ENCODE peak calls at places on chromosomes 12 and 14, in four cellular contexts. S, P, Y and L are unnamed samples.

GRCh38 chr14:96920023-96920422 is 122.8 kb downstream of the VRK1 start:
- DNase-seq in S (no peak), P (no peak), Y (no peak), L (no peak)

GRCh38 chr12:79302171-79302841 is 388.5 kb downstream of the PAWR start:
- DNase-seq in S (no peak), P (no peak), Y (no peak), L (no peak)

GRCh38 chr12:24776856-24777255 is 172.0 kb downstream of the BCAT1 start:
- DNase-seq in S (no peak), P (no peak), Y (no peak), L (no peak)

GRCh38 chr14:23447634-23448353 is 12.3 kb upstream of the MYH7 start:
- DNase-seq in S (no peak), P (no peak), Y (peak), L (no peak)

GRCh38 chr14:75794615-75795038 is 133.6 kb downstream of the TTLL5 start:
- DNase-seq in S (no peak), P (no peak), Y (peak), L (no peak)

GRCh38 chr12:93163260-93164036 is 214.3 kb upstream of the NUDT4 start:
- DNase-seq in S (no peak), P (no peak), Y (no peak), L (no peak)

GRCh38 chr14:51554953-51555352 is 96.8 kb upstream of the FRMD6 start:
- DNase-seq in S (no peak), P (no peak), Y (no peak), L (no peak)

GRCh38 chr14:103520657-103521437 is 1.8 kb downstream of the CKB start:
- DNase-seq in S (peak), P (peak), Y (no peak), L (peak)

GRCh38 chr14:33404054-33404453 is 465.4 kb downstream of the NPAS3 start:
- DNase-seq in S (no peak), P (no peak), Y (no peak), L (no peak)

GRCh38 chr14:91515979-91516378 is 5.9 kb upstream of the PPP4R3A start:
- DNase-seq in S (no peak), P (no peak), Y (no peak), L (no peak)

GRCh38 chr14:94143239-94143638 is 13.8 kb upstream of the IFI27L2 start:
- DNase-seq in S (no peak), P (no peak), Y (peak), L (peak)

GRCh38 chr12:72277415-72277814 is 5.2 kb downstream of the TRHDE start:
- DNase-seq in S (no peak), P (no peak), Y (no peak), L (no peak)

GRCh38 chr12:119681139-119681538 is 13.2 kb downstream of the PRKAB1 start:
- DNase-seq in S (no peak), P (no peak), Y (peak), L (no peak)

GRCh38 chr12:76010732-76011458 is 20.7 kb downstream of the PHLDA1 start:
- DNase-seq in S (no peak), P (no peak), Y (peak), L (no peak)

GRCh38 chr14:102819176-102819628 is 42.0 kb downstream of the TRAF3 start:
- DNase-seq in S (no peak), P (no peak), Y (peak), L (no peak)

GRCh38 chr14:96903444-96904023 is 106.4 kb downstream of the VRK1 start:
- DNase-seq in S (no peak), P (no peak), Y (no peak), L (no peak)

GRCh38 chr14:56857206-56857605 is 46.9 kb upstream of the OTX2 start:
- DNase-seq in S (no peak), P (no peak), Y (no peak), L (no peak)

GRCh38 chr12:94109154-94109553 is 39.2 kb upstream of the PLXNC1 start:
- DNase-seq in S (no peak), P (peak), Y (no peak), L (no peak)

GRCh38 chr14:65024957-65025356 is 38.3 kb downstream of the FNTB start:
- DNase-seq in S (no peak), P (no peak), Y (no peak), L (no peak)

GRCh38 chr12:122215789-122216188 is 10.1 kb downstream of the DIABLO start:
- DNase-seq in S (no peak), P (no peak), Y (no peak), L (no peak)

GRCh38 chr14:100871234-100872186 is 32.0 kb downstream of the RTL1 start:
- DNase-seq in S (peak), P (peak), Y (peak), L (no peak)

GRCh38 chr12:122830517-122831214 is 4.6 kb upstream of the HIP1R start:
- DNase-seq in S (peak), P (peak), Y (no peak), L (no peak)

GRCh38 chr12:112992541-112993398 is 14.5 kb downstream of the OAS2 start:
- DNase-seq in S (peak), P (peak), Y (peak), L (peak)

GRCh38 chr12:47868041-47868440 is 36.8 kb downstream of the VDR start:
- DNase-seq in S (no peak), P (no peak), Y (no peak), L (no peak)

GRCh38 chr14:63877594-63877993 is 24.8 kb downstream of the SYNE2 start:
- DNase-seq in S (no peak), P (no peak), Y (no peak), L (no peak)

GRCh38 chr12:108214046-108214445 is 85.0 kb downstream of the WSCD2 start:
- DNase-seq in S (no peak), P (no peak), Y (no peak), L (no peak)

GRCh38 chr14:63508033-63508432 is 35.1 kb downstream of the PPP2R5E start:
- DNase-seq in S (no peak), P (no peak), Y (peak), L (no peak)

GRCh38 chr14:25836647-25837046 is 761.2 kb downstream of the NOVA1 start:
- DNase-seq in S (no peak), P (no peak), Y (no peak), L (no peak)

GRCh38 chr12:70982991-70983390 is 62.5 kb upstream of the PTPRR start:
- DNase-seq in S (no peak), P (no peak), Y (no peak), L (no peak)

GRCh38 chr14:86022031-86022629 is 492.2 kb downstream of the FLRT2 start:
- DNase-seq in S (no peak), P (no peak), Y (no peak), L (no peak)

DNA sequence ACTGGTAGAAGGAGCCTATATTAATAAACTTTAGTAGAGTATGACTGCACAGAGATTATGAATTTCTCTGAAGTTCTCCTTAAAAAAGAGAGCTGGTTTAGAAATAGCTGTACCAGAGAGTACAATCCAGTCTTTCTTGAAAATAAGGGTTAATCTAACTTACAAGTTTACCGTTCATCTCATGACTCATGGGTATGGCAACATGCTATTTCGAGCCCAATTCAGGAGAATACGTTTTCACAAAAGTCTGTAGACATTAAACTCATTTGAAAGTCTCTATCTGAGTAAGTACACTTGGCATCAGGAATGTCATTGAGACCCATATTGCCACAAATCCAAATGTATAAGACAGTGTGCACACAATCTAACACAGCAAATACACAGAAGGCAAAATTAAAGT is 160.5 kb downstream of the PIK3C2G start:
- DNase-seq in S (no peak), P (no peak), Y (no peak), L (no peak)
- TF ChIP-seq HMGXB4 in S (no peak), P (no peak), Y (no peak), L (no peak)

GRCh38 chr12:132888852-132889251 is 1.4 kb upstream of the CHFR start:
- DNase-seq in S (no peak), P (no peak), Y (no peak), L (peak)
- TF ChIP-seq HMGXB4 in S (no peak), P (no peak), Y (no peak), L (no peak)

GRCh38 chr14:70684030-70684429 is 42.3 kb downstream of the TTC9 start:
- DNase-seq in S (no peak), P (no peak), Y (no peak), L (no peak)

GRCh38 chr14:70680748-70681147 is 39.0 kb downstream of the TTC9 start:
- DNase-seq in S (no peak), P (no peak), Y (no peak), L (no peak)

GRCh38 chr14:70685480-70686197 is 43.9 kb downstream of the TTC9 start:
- DNase-seq in S (no peak), P (no peak), Y (no peak), L (peak)
- TF ChIP-seq HMGXB4 in S (no peak), P (no peak), Y (no peak), L (no peak)

GRCh38 chr12:89350260-89350659 is 2.0 kb downstream of the DUSP6 start:
- DNase-seq in S (no peak), P (no peak), Y (no peak), L (no peak)
- TF ChIP-seq HMGXB4 in S (no peak), P (no peak), Y (no peak), L (no peak)

GRCh38 chr14:32010561-32011188 is 66.4 kb upstream of the ARHGAP5 start:
- DNase-seq in S (peak), P (peak), Y (peak), L (no peak)
- TF ChIP-seq HMGXB4 in S (no peak), P (no peak), Y (peak), L (no peak)

DNA sequence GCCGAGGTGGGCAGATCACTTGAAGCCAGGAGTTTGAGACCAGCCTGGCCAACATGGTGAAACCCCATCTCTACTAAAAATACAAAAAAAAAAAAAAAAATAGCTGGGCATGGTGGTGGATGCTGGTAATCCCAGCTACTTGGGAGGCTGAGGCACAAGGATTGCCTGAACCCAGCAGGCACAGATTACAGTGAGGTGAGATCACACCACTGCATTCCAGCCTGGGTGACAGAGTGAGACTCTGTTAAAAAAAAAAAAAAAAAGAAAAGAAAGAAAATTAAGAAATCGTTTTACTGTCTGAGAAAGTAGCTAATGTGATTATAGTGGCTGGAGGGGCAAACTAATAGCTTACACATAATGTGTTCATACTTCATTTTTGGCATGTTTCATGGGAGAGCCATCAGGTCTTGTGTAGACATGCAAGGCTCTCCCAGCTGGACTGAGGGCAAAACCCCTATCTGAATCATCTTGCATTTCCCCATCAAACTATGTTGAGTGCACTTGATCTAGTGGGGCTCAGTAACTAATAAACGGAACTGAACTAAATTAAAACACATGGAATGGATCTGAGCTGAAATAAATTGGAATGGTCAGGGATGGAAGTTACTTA is 16.2 kb downstream of the KIF21A start:
- DNase-seq in S (no peak), P (no peak), Y (no peak), L (no peak)
- TF ChIP-seq HMGXB4 in S (no peak), P (no peak), Y (no peak), L (no peak)

GRCh38 chr12:27651201-27651600 is 45.0 kb upstream of the REP15 start:
- DNase-seq in S (no peak), P (no peak), Y (no peak), L (no peak)
- TF ChIP-seq HMGXB4 in S (no peak), P (no peak), Y (no peak), L (no peak)

DNA sequence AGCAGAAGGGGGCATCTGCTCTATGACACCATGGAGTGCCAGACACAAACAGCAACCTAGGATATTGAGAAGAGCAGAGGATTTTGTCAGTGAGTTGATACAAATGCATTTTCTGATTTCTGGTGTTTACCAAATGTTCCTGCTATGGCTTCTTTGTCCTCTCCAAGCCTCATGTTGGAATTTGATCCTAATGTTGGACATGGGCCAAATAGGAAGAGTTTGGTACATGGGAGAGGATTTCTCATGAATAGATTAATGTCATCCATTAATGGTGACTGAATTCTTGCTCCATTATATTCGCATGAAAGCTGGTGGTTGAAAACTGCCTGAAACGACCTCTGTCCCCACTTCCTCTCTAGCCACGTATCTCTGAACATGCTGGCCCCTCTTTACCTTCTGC is 1002.2 kb upstream of the FLRT2 start:
- DNase-seq in S (no peak), P (no peak), Y (no peak), L (no peak)
- TF ChIP-seq HMGXB4 in S (no peak), P (no peak), Y (no peak), L (no peak)

DNA sequence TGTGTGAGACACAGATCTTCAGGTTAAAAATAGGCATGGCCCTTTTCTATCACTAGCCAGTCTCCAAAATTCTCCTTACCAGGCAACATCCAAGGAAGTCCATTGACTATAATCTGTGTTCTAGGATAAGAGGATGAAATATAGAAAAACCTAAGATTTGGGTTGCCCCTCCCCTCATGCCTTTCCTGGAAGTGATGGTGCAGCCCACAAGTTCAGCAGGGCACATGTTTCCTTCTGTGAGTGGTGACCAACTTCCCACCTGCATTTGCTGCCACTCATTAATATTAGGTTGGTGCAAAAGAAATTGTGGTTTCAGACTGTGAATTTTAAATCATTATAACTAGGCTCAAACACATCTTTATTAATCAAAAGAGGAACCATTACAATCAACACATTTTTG is 250.6 kb upstream of the FKBP4 start:
- DNase-seq in S (no peak), P (no peak), Y (no peak), L (no peak)
- TF ChIP-seq HMGXB4 in S (no peak), P (no peak), Y (no peak), L (no peak)

GRCh38 chr12:54417712-54418440 is 1.2 kb downstream of the ITGA5 start:
- DNase-seq in S (no peak), P (peak), Y (no peak), L (peak)

GRCh38 chr12:54421175-54421872 is 2.3 kb upstream of the ITGA5 start:
- DNase-seq in S (no peak), P (no peak), Y (no peak), L (peak)

GRCh38 chr12:54420766-54421144 is 1.7 kb upstream of the ITGA5 start:
- DNase-seq in S (no peak), P (no peak), Y (no peak), L (no peak)

GRCh38 chr12:54418441-54419087 is 502 bp downstream of the ITGA5 start:
- DNase-seq in S (no peak), P (peak), Y (no peak), L (peak)

GRCh38 chr12:54419088-54419887 is at the start of gene ITGA5:
- DNase-seq in S (peak), P (peak), Y (no peak), L (peak)
- TF ChIP-seq HMGXB4 in S (no peak), P (no peak), Y (no peak), L (no peak)